ENCODE peak calls at places on chromosomes 11 and 22, in five cellular contexts. Q is HuH-7; V is stimulated activated naive CD8-positive, alpha-beta T cell treated with anti-CD3 and anti-CD28 coated beads, Interleukin-15, amount 100 ng/mL, for 72 hours; W is NAMALWA; E is HEK293T. G is an unnamed sample.
A peak's percentile ranks its signal among the peaks of the same experiment; 100 is the strongest.

GRCh38 chr22:23245045-23245798 is 64.9 kb downstream of the BCR start:
- DNase-seq in V (no peak), E (no peak), Q (no peak), W (no peak), G (no peak)

GRCh38 chr11:115580927-115581680 is 76.9 kb upstream of the CADM1 start:
- DNase-seq in E (peak; percentile 48), W (no peak), Q (no peak), V (no peak), G (no peak)

GRCh38 chr22:30733081-30733680 is 38.5 kb downstream of the OSBP2 start:
- DNase-seq in Q (no peak), V (no peak), E (no peak), W (no peak), G (no peak)

GRCh38 chr22:47063071-47063509 is 300.6 kb downstream of the TBC1D22A start:
- DNase-seq in Q (no peak), W (no peak), V (no peak), E (no peak), G (no peak)

GRCh38 chr11:130431337-130431773 is 2.9 kb upstream of the ADAMTS8 start:
- DNase-seq in W (peak; percentile 85), V (peak; percentile 71), Q (peak; percentile 85), E (peak; percentile 64), G (no peak)

GRCh38 chr22:43420991-43421665 is 9.3 kb downstream of the MPPED1 start:
- DNase-seq in Q (no peak), E (no peak), V (no peak), W (no peak), G (no peak)

GRCh38 chr22:31144223-31144622 is 3.9 kb upstream of the PLA2G3 start:
- DNase-seq in Q (peak; percentile 22), E (no peak), W (no peak), V (no peak), G (no peak)

GRCh38 chr11:117759305-117759704 is 37.7 kb downstream of the DSCAML1 start:
- DNase-seq in W (no peak), Q (no peak), V (no peak), E (no peak), G (no peak)

GRCh38 chr11:117597083-117597482 is 199.9 kb downstream of the DSCAML1 start:
- DNase-seq in Q (peak; percentile 41), W (peak; percentile 46), E (peak; percentile 57), V (peak; percentile 24), G (no peak)

GRCh38 chr11:10618490-10618889 is 50.0 kb upstream of the LYVE1 start:
- DNase-seq in E (no peak), Q (no peak), V (no peak), W (no peak), G (no peak)

GRCh38 chr22:40660725-40661124 is 18.6 kb upstream of the MCHR1 start:
- DNase-seq in W (no peak), V (no peak), Q (no peak), E (no peak), G (no peak)

GRCh38 chr22:39893526-39893925 is at the start of gene ENTHD1:
- DNase-seq in V (no peak), E (no peak), W (no peak), Q (no peak), G (no peak)